ENCODE peak calls at places on chromosomes 2 and 18, in eight cellular contexts. One of them, this sample, is unnamed.

GRCh38 chr2:236998250-236998649 is 87.4 kb upstream of the COPS8 start:
- DNase-seq in ACHN: no peak
- DNase-seq in activated CD4-positive, alpha-beta T cell treated with anti-CD3 and anti-CD28 coated beads, Interleukin-2, amount 50 U/mL, for 24 hours: no peak
- DNase-seq in NAMALWA: no peak
- DNase-seq in NCI-H1694 treated with DMSO at 0.1 percent for 48 hours: no peak
- DNase-seq in activated CD8-positive, alpha-beta T cell treated with anti-CD3 and anti-CD28 coated beads, Interleukin-2, amount 10 ng/mL, durations not matched to agents 7 days and 5 days: no peak
- DNase-seq in AG04450: no peak
- DNase-seq in nucleus accumbens: no peak
- DNase-seq in this sample: no peak

GRCh38 chr2:131154071-131154531 is 49.0 kb downstream of the PLEKHB2 start:
- DNase-seq in NCI-H1694 treated with DMSO at 0.1 percent for 48 hours: peak
- DNase-seq in activated CD4-positive, alpha-beta T cell treated with anti-CD3 and anti-CD28 coated beads, Interleukin-2, amount 50 U/mL, for 24 hours: peak
- DNase-seq in activated CD8-positive, alpha-beta T cell treated with anti-CD3 and anti-CD28 coated beads, Interleukin-2, amount 10 ng/mL, durations not matched to agents 7 days and 5 days: peak
- DNase-seq in NAMALWA: peak
- DNase-seq in ACHN: peak
- DNase-seq in nucleus accumbens: peak
- DNase-seq in AG04450: peak
- DNase-seq in this sample: peak

GRCh38 chr18:47594621-47595086 is 335.8 kb downstream of the SMAD2 start:
- DNase-seq in AG04450: no peak
- DNase-seq in ACHN: no peak
- DNase-seq in NAMALWA: no peak
- DNase-seq in activated CD8-positive, alpha-beta T cell treated with anti-CD3 and anti-CD28 coated beads, Interleukin-2, amount 10 ng/mL, durations not matched to agents 7 days and 5 days: no peak
- DNase-seq in nucleus accumbens: peak
- DNase-seq in activated CD4-positive, alpha-beta T cell treated with anti-CD3 and anti-CD28 coated beads, Interleukin-2, amount 50 U/mL, for 24 hours: no peak
- DNase-seq in NCI-H1694 treated with DMSO at 0.1 percent for 48 hours: no peak
- DNase-seq in this sample: peak

GRCh38 chr2:160890667-160891352 is 269.4 kb upstream of the TANK start:
- DNase-seq in NCI-H1694 treated with DMSO at 0.1 percent for 48 hours: no peak
- DNase-seq in NAMALWA: no peak
- DNase-seq in nucleus accumbens: no peak
- DNase-seq in activated CD8-positive, alpha-beta T cell treated with anti-CD3 and anti-CD28 coated beads, Interleukin-2, amount 10 ng/mL, durations not matched to agents 7 days and 5 days: no peak
- DNase-seq in ACHN: no peak
- DNase-seq in activated CD4-positive, alpha-beta T cell treated with anti-CD3 and anti-CD28 coated beads, Interleukin-2, amount 50 U/mL, for 24 hours: no peak
- DNase-seq in AG04450: no peak
- DNase-seq in this sample: no peak

GRCh38 chr2:73920577-73921545 is 5.8 kb upstream of the DGUOK start:
- DNase-seq in activated CD8-positive, alpha-beta T cell treated with anti-CD3 and anti-CD28 coated beads, Interleukin-2, amount 10 ng/mL, durations not matched to agents 7 days and 5 days: peak
- DNase-seq in NCI-H1694 treated with DMSO at 0.1 percent for 48 hours: no peak
- DNase-seq in ACHN: peak
- DNase-seq in AG04450: no peak
- DNase-seq in activated CD4-positive, alpha-beta T cell treated with anti-CD3 and anti-CD28 coated beads, Interleukin-2, amount 50 U/mL, for 24 hours: no peak
- DNase-seq in nucleus accumbens: no peak
- DNase-seq in NAMALWA: peak
- DNase-seq in this sample: no peak

GRCh38 chr18:44497294-44497693 is 183.4 kb upstream of the SETBP1 start:
- DNase-seq in activated CD4-positive, alpha-beta T cell treated with anti-CD3 and anti-CD28 coated beads, Interleukin-2, amount 50 U/mL, for 24 hours: no peak
- DNase-seq in nucleus accumbens: no peak
- DNase-seq in ACHN: no peak
- DNase-seq in activated CD8-positive, alpha-beta T cell treated with anti-CD3 and anti-CD28 coated beads, Interleukin-2, amount 10 ng/mL, durations not matched to agents 7 days and 5 days: no peak
- DNase-seq in NAMALWA: no peak
- DNase-seq in NCI-H1694 treated with DMSO at 0.1 percent for 48 hours: no peak
- DNase-seq in AG04450: no peak
- DNase-seq in this sample: no peak

GRCh38 chr2:23696163-23697045 is 230.5 kb downstream of the ATAD2B start:
- DNase-seq in NAMALWA: no peak
- DNase-seq in nucleus accumbens: no peak
- DNase-seq in AG04450: no peak
- DNase-seq in ACHN: no peak
- DNase-seq in NCI-H1694 treated with DMSO at 0.1 percent for 48 hours: no peak
- DNase-seq in activated CD8-positive, alpha-beta T cell treated with anti-CD3 and anti-CD28 coated beads, Interleukin-2, amount 10 ng/mL, durations not matched to agents 7 days and 5 days: no peak
- DNase-seq in activated CD4-positive, alpha-beta T cell treated with anti-CD3 and anti-CD28 coated beads, Interleukin-2, amount 50 U/mL, for 24 hours: no peak
- DNase-seq in this sample: no peak

GRCh38 chr2:26764078-26764887 is at the start of gene SLC35F6:
- DNase-seq in NCI-H1694 treated with DMSO at 0.1 percent for 48 hours: peak
- DNase-seq in activated CD8-positive, alpha-beta T cell treated with anti-CD3 and anti-CD28 coated beads, Interleukin-2, amount 10 ng/mL, durations not matched to agents 7 days and 5 days: peak
- DNase-seq in AG04450: peak
- DNase-seq in NAMALWA: peak
- DNase-seq in nucleus accumbens: peak
- DNase-seq in ACHN: peak
- DNase-seq in activated CD4-positive, alpha-beta T cell treated with anti-CD3 and anti-CD28 coated beads, Interleukin-2, amount 50 U/mL, for 24 hours: peak
- DNase-seq in this sample: peak

GRCh38 chr2:233117351-233117750 is 57.2 kb downstream of the INPP5D start:
- DNase-seq in activated CD4-positive, alpha-beta T cell treated with anti-CD3 and anti-CD28 coated beads, Interleukin-2, amount 50 U/mL, for 24 hours: no peak
- DNase-seq in ACHN: no peak
- DNase-seq in NAMALWA: no peak
- DNase-seq in NCI-H1694 treated with DMSO at 0.1 percent for 48 hours: no peak
- DNase-seq in AG04450: no peak
- DNase-seq in activated CD8-positive, alpha-beta T cell treated with anti-CD3 and anti-CD28 coated beads, Interleukin-2, amount 10 ng/mL, durations not matched to agents 7 days and 5 days: no peak
- DNase-seq in nucleus accumbens: no peak
- DNase-seq in this sample: no peak

GRCh38 chr2:182763311-182763912 is 47.4 kb downstream of the DNAJC10 start:
- DNase-seq in NAMALWA: peak
- DNase-seq in AG04450: no peak
- DNase-seq in activated CD4-positive, alpha-beta T cell treated with anti-CD3 and anti-CD28 coated beads, Interleukin-2, amount 50 U/mL, for 24 hours: no peak
- DNase-seq in activated CD8-positive, alpha-beta T cell treated with anti-CD3 and anti-CD28 coated beads, Interleukin-2, amount 10 ng/mL, durations not matched to agents 7 days and 5 days: peak
- DNase-seq in nucleus accumbens: no peak
- DNase-seq in ACHN: peak
- DNase-seq in NCI-H1694 treated with DMSO at 0.1 percent for 48 hours: peak
- DNase-seq in this sample: peak

GRCh38 chr18:12032786-12033642 is 51.7 kb downstream of the IMPA2 start:
- DNase-seq in NAMALWA: no peak
- DNase-seq in activated CD8-positive, alpha-beta T cell treated with anti-CD3 and anti-CD28 coated beads, Interleukin-2, amount 10 ng/mL, durations not matched to agents 7 days and 5 days: no peak
- DNase-seq in NCI-H1694 treated with DMSO at 0.1 percent for 48 hours: no peak
- DNase-seq in activated CD4-positive, alpha-beta T cell treated with anti-CD3 and anti-CD28 coated beads, Interleukin-2, amount 50 U/mL, for 24 hours: no peak
- DNase-seq in nucleus accumbens: no peak
- DNase-seq in AG04450: no peak
- DNase-seq in ACHN: no peak
- DNase-seq in this sample: no peak

GRCh38 chr2:19532797-19533196 is 174.4 kb upstream of the OSR1 start:
- DNase-seq in NCI-H1694 treated with DMSO at 0.1 percent for 48 hours: no peak
- DNase-seq in activated CD8-positive, alpha-beta T cell treated with anti-CD3 and anti-CD28 coated beads, Interleukin-2, amount 10 ng/mL, durations not matched to agents 7 days and 5 days: no peak
- DNase-seq in NAMALWA: no peak
- DNase-seq in activated CD4-positive, alpha-beta T cell treated with anti-CD3 and anti-CD28 coated beads, Interleukin-2, amount 50 U/mL, for 24 hours: no peak
- DNase-seq in nucleus accumbens: no peak
- DNase-seq in AG04450: no peak
- DNase-seq in ACHN: no peak
- DNase-seq in this sample: no peak

GRCh38 chr2:15471606-15472005 is 89.5 kb downstream of the NBAS start:
- DNase-seq in nucleus accumbens: no peak
- DNase-seq in NCI-H1694 treated with DMSO at 0.1 percent for 48 hours: no peak
- DNase-seq in activated CD4-positive, alpha-beta T cell treated with anti-CD3 and anti-CD28 coated beads, Interleukin-2, amount 50 U/mL, for 24 hours: no peak
- DNase-seq in ACHN: no peak
- DNase-seq in activated CD8-positive, alpha-beta T cell treated with anti-CD3 and anti-CD28 coated beads, Interleukin-2, amount 10 ng/mL, durations not matched to agents 7 days and 5 days: no peak
- DNase-seq in NAMALWA: no peak
- DNase-seq in AG04450: no peak
- DNase-seq in this sample: no peak

GRCh38 chr2:104568247-104568646 is 285.7 kb upstream of the POU3F3 start:
- DNase-seq in ACHN: no peak
- DNase-seq in NAMALWA: no peak
- DNase-seq in activated CD4-positive, alpha-beta T cell treated with anti-CD3 and anti-CD28 coated beads, Interleukin-2, amount 50 U/mL, for 24 hours: no peak
- DNase-seq in NCI-H1694 treated with DMSO at 0.1 percent for 48 hours: no peak
- DNase-seq in AG04450: no peak
- DNase-seq in nucleus accumbens: no peak
- DNase-seq in activated CD8-positive, alpha-beta T cell treated with anti-CD3 and anti-CD28 coated beads, Interleukin-2, amount 10 ng/mL, durations not matched to agents 7 days and 5 days: no peak
- DNase-seq in this sample: no peak

GRCh38 chr2:9967053-9967775 is 15.7 kb downstream of the GRHL1 start:
- DNase-seq in activated CD4-positive, alpha-beta T cell treated with anti-CD3 and anti-CD28 coated beads, Interleukin-2, amount 50 U/mL, for 24 hours: no peak
- DNase-seq in activated CD8-positive, alpha-beta T cell treated with anti-CD3 and anti-CD28 coated beads, Interleukin-2, amount 10 ng/mL, durations not matched to agents 7 days and 5 days: no peak
- DNase-seq in NAMALWA: peak
- DNase-seq in nucleus accumbens: no peak
- DNase-seq in AG04450: no peak
- DNase-seq in NCI-H1694 treated with DMSO at 0.1 percent for 48 hours: no peak
- DNase-seq in ACHN: no peak
- DNase-seq in this sample: no peak

GRCh38 chr2:105118960-105119359 is 81.1 kb downstream of the MRPS9 start:
- DNase-seq in NCI-H1694 treated with DMSO at 0.1 percent for 48 hours: no peak
- DNase-seq in activated CD8-positive, alpha-beta T cell treated with anti-CD3 and anti-CD28 coated beads, Interleukin-2, amount 10 ng/mL, durations not matched to agents 7 days and 5 days: no peak
- DNase-seq in activated CD4-positive, alpha-beta T cell treated with anti-CD3 and anti-CD28 coated beads, Interleukin-2, amount 50 U/mL, for 24 hours: no peak
- DNase-seq in nucleus accumbens: no peak
- DNase-seq in ACHN: no peak
- DNase-seq in AG04450: no peak
- DNase-seq in NAMALWA: no peak
- DNase-seq in this sample: no peak

GRCh38 chr2:42901076-42901645 is 108.8 kb upstream of the HAAO start:
- DNase-seq in activated CD4-positive, alpha-beta T cell treated with anti-CD3 and anti-CD28 coated beads, Interleukin-2, amount 50 U/mL, for 24 hours: no peak
- DNase-seq in NCI-H1694 treated with DMSO at 0.1 percent for 48 hours: no peak
- DNase-seq in AG04450: peak
- DNase-seq in nucleus accumbens: no peak
- DNase-seq in NAMALWA: no peak
- DNase-seq in activated CD8-positive, alpha-beta T cell treated with anti-CD3 and anti-CD28 coated beads, Interleukin-2, amount 10 ng/mL, durations not matched to agents 7 days and 5 days: no peak
- DNase-seq in ACHN: no peak
- DNase-seq in this sample: no peak

GRCh38 chr2:30349691-30350090 is 97.4 kb upstream of the LCLAT1 start:
- DNase-seq in nucleus accumbens: no peak
- DNase-seq in activated CD4-positive, alpha-beta T cell treated with anti-CD3 and anti-CD28 coated beads, Interleukin-2, amount 50 U/mL, for 24 hours: no peak
- DNase-seq in NCI-H1694 treated with DMSO at 0.1 percent for 48 hours: no peak
- DNase-seq in NAMALWA: no peak
- DNase-seq in ACHN: no peak
- DNase-seq in activated CD8-positive, alpha-beta T cell treated with anti-CD3 and anti-CD28 coated beads, Interleukin-2, amount 10 ng/mL, durations not matched to agents 7 days and 5 days: no peak
- DNase-seq in AG04450: no peak
- DNase-seq in this sample: no peak

GRCh38 chr2:20165677-20166509 is 59.0 kb downstream of the SDC1 start:
- DNase-seq in ACHN: no peak
- DNase-seq in NAMALWA: no peak
- DNase-seq in NCI-H1694 treated with DMSO at 0.1 percent for 48 hours: no peak
- DNase-seq in activated CD8-positive, alpha-beta T cell treated with anti-CD3 and anti-CD28 coated beads, Interleukin-2, amount 10 ng/mL, durations not matched to agents 7 days and 5 days: peak
- DNase-seq in nucleus accumbens: no peak
- DNase-seq in AG04450: no peak
- DNase-seq in activated CD4-positive, alpha-beta T cell treated with anti-CD3 and anti-CD28 coated beads, Interleukin-2, amount 50 U/mL, for 24 hours: no peak
- DNase-seq in this sample: no peak

GRCh38 chr2:55136138-55136541 is 85.9 kb upstream of the RTN4 start:
- DNase-seq in activated CD4-positive, alpha-beta T cell treated with anti-CD3 and anti-CD28 coated beads, Interleukin-2, amount 50 U/mL, for 24 hours: no peak
- DNase-seq in AG04450: no peak
- DNase-seq in nucleus accumbens: no peak
- DNase-seq in ACHN: no peak
- DNase-seq in NCI-H1694 treated with DMSO at 0.1 percent for 48 hours: no peak
- DNase-seq in activated CD8-positive, alpha-beta T cell treated with anti-CD3 and anti-CD28 coated beads, Interleukin-2, amount 10 ng/mL, durations not matched to agents 7 days and 5 days: no peak
- DNase-seq in NAMALWA: no peak
- DNase-seq in this sample: no peak

GRCh38 chr2:120496759-120497158 is 150.8 kb downstream of the INHBB start:
- DNase-seq in ACHN: no peak
- DNase-seq in NAMALWA: no peak
- DNase-seq in AG04450: no peak
- DNase-seq in activated CD8-positive, alpha-beta T cell treated with anti-CD3 and anti-CD28 coated beads, Interleukin-2, amount 10 ng/mL, durations not matched to agents 7 days and 5 days: no peak
- DNase-seq in NCI-H1694 treated with DMSO at 0.1 percent for 48 hours: no peak
- DNase-seq in activated CD4-positive, alpha-beta T cell treated with anti-CD3 and anti-CD28 coated beads, Interleukin-2, amount 50 U/mL, for 24 hours: no peak
- DNase-seq in nucleus accumbens: no peak
- DNase-seq in this sample: no peak

GRCh38 chr2:172878260-172878659 is 142.6 kb downstream of the RAPGEF4 start:
- DNase-seq in NCI-H1694 treated with DMSO at 0.1 percent for 48 hours: no peak
- DNase-seq in activated CD4-positive, alpha-beta T cell treated with anti-CD3 and anti-CD28 coated beads, Interleukin-2, amount 50 U/mL, for 24 hours: no peak
- DNase-seq in nucleus accumbens: no peak
- DNase-seq in NAMALWA: no peak
- DNase-seq in activated CD8-positive, alpha-beta T cell treated with anti-CD3 and anti-CD28 coated beads, Interleukin-2, amount 10 ng/mL, durations not matched to agents 7 days and 5 days: no peak
- DNase-seq in ACHN: no peak
- DNase-seq in AG04450: no peak
- DNase-seq in this sample: no peak

GRCh38 chr2:68931149-68931711 is 21.5 kb downstream of the GKN2 start:
- DNase-seq in activated CD4-positive, alpha-beta T cell treated with anti-CD3 and anti-CD28 coated beads, Interleukin-2, amount 50 U/mL, for 24 hours: no peak
- DNase-seq in activated CD8-positive, alpha-beta T cell treated with anti-CD3 and anti-CD28 coated beads, Interleukin-2, amount 10 ng/mL, durations not matched to agents 7 days and 5 days: no peak
- DNase-seq in NAMALWA: no peak
- DNase-seq in nucleus accumbens: no peak
- DNase-seq in AG04450: no peak
- DNase-seq in ACHN: no peak
- DNase-seq in NCI-H1694 treated with DMSO at 0.1 percent for 48 hours: no peak
- DNase-seq in this sample: no peak

GRCh38 chr2:120257522-120257921 is 4.9 kb downstream of the RALB start:
- DNase-seq in activated CD8-positive, alpha-beta T cell treated with anti-CD3 and anti-CD28 coated beads, Interleukin-2, amount 10 ng/mL, durations not matched to agents 7 days and 5 days: no peak
- DNase-seq in NAMALWA: no peak
- DNase-seq in activated CD4-positive, alpha-beta T cell treated with anti-CD3 and anti-CD28 coated beads, Interleukin-2, amount 50 U/mL, for 24 hours: no peak
- DNase-seq in NCI-H1694 treated with DMSO at 0.1 percent for 48 hours: no peak
- DNase-seq in nucleus accumbens: no peak
- DNase-seq in ACHN: no peak
- DNase-seq in AG04450: no peak
- DNase-seq in this sample: no peak

GRCh38 chr2:241639385-241639784 is 1.9 kb downstream of the ATG4B start:
- DNase-seq in nucleus accumbens: no peak
- DNase-seq in NCI-H1694 treated with DMSO at 0.1 percent for 48 hours: no peak
- DNase-seq in activated CD8-positive, alpha-beta T cell treated with anti-CD3 and anti-CD28 coated beads, Interleukin-2, amount 10 ng/mL, durations not matched to agents 7 days and 5 days: no peak
- DNase-seq in activated CD4-positive, alpha-beta T cell treated with anti-CD3 and anti-CD28 coated beads, Interleukin-2, amount 50 U/mL, for 24 hours: no peak
- DNase-seq in NAMALWA: peak
- DNase-seq in AG04450: no peak
- DNase-seq in ACHN: no peak
- DNase-seq in this sample: no peak

GRCh38 chr2:150480971-150481830 is 6.3 kb downstream of the RND3 start:
- DNase-seq in activated CD4-positive, alpha-beta T cell treated with anti-CD3 and anti-CD28 coated beads, Interleukin-2, amount 50 U/mL, for 24 hours: no peak
- DNase-seq in ACHN: no peak
- DNase-seq in AG04450: no peak
- DNase-seq in activated CD8-positive, alpha-beta T cell treated with anti-CD3 and anti-CD28 coated beads, Interleukin-2, amount 10 ng/mL, durations not matched to agents 7 days and 5 days: no peak
- DNase-seq in NCI-H1694 treated with DMSO at 0.1 percent for 48 hours: no peak
- DNase-seq in NAMALWA: no peak
- DNase-seq in nucleus accumbens: no peak
- DNase-seq in this sample: no peak

GRCh38 chr18:5285326-5285725 is 10.2 kb downstream of the ZBTB14 start:
- DNase-seq in ACHN: no peak
- DNase-seq in NAMALWA: peak
- DNase-seq in activated CD8-positive, alpha-beta T cell treated with anti-CD3 and anti-CD28 coated beads, Interleukin-2, amount 10 ng/mL, durations not matched to agents 7 days and 5 days: no peak
- DNase-seq in nucleus accumbens: no peak
- DNase-seq in AG04450: no peak
- DNase-seq in activated CD4-positive, alpha-beta T cell treated with anti-CD3 and anti-CD28 coated beads, Interleukin-2, amount 50 U/mL, for 24 hours: no peak
- DNase-seq in NCI-H1694 treated with DMSO at 0.1 percent for 48 hours: peak
- DNase-seq in this sample: no peak

GRCh38 chr2:101770672-101771071 is 73.2 kb downstream of the MAP4K4 start:
- DNase-seq in ACHN: peak
- DNase-seq in nucleus accumbens: no peak
- DNase-seq in NAMALWA: peak
- DNase-seq in activated CD4-positive, alpha-beta T cell treated with anti-CD3 and anti-CD28 coated beads, Interleukin-2, amount 50 U/mL, for 24 hours: no peak
- DNase-seq in activated CD8-positive, alpha-beta T cell treated with anti-CD3 and anti-CD28 coated beads, Interleukin-2, amount 10 ng/mL, durations not matched to agents 7 days and 5 days: peak
- DNase-seq in AG04450: no peak
- DNase-seq in NCI-H1694 treated with DMSO at 0.1 percent for 48 hours: peak
- DNase-seq in this sample: peak

GRCh38 chr2:240245706-240246105 is 105.2 kb upstream of the OTOS start:
- DNase-seq in AG04450: no peak
- DNase-seq in NAMALWA: no peak
- DNase-seq in nucleus accumbens: no peak
- DNase-seq in activated CD4-positive, alpha-beta T cell treated with anti-CD3 and anti-CD28 coated beads, Interleukin-2, amount 50 U/mL, for 24 hours: no peak
- DNase-seq in ACHN: no peak
- DNase-seq in NCI-H1694 treated with DMSO at 0.1 percent for 48 hours: no peak
- DNase-seq in activated CD8-positive, alpha-beta T cell treated with anti-CD3 and anti-CD28 coated beads, Interleukin-2, amount 10 ng/mL, durations not matched to agents 7 days and 5 days: no peak
- DNase-seq in this sample: no peak

GRCh38 chr18:36454848-36455458 is 157.4 kb downstream of the FHOD3 start:
- DNase-seq in NAMALWA: no peak
- DNase-seq in nucleus accumbens: no peak
- DNase-seq in activated CD8-positive, alpha-beta T cell treated with anti-CD3 and anti-CD28 coated beads, Interleukin-2, amount 10 ng/mL, durations not matched to agents 7 days and 5 days: no peak
- DNase-seq in AG04450: no peak
- DNase-seq in ACHN: no peak
- DNase-seq in activated CD4-positive, alpha-beta T cell treated with anti-CD3 and anti-CD28 coated beads, Interleukin-2, amount 50 U/mL, for 24 hours: no peak
- DNase-seq in NCI-H1694 treated with DMSO at 0.1 percent for 48 hours: no peak
- DNase-seq in this sample: no peak

GRCh38 chr2:19711470-19712372 is 190.1 kb downstream of the TTC32 start:
- DNase-seq in ACHN: peak
- DNase-seq in AG04450: peak
- DNase-seq in activated CD4-positive, alpha-beta T cell treated with anti-CD3 and anti-CD28 coated beads, Interleukin-2, amount 50 U/mL, for 24 hours: no peak
- DNase-seq in NCI-H1694 treated with DMSO at 0.1 percent for 48 hours: no peak
- DNase-seq in activated CD8-positive, alpha-beta T cell treated with anti-CD3 and anti-CD28 coated beads, Interleukin-2, amount 10 ng/mL, durations not matched to agents 7 days and 5 days: no peak
- DNase-seq in nucleus accumbens: no peak
- DNase-seq in NAMALWA: peak
- DNase-seq in this sample: no peak

GRCh38 chr18:74234326-74235171 is 57.2 kb downstream of the CYB5A start:
- DNase-seq in activated CD8-positive, alpha-beta T cell treated with anti-CD3 and anti-CD28 coated beads, Interleukin-2, amount 10 ng/mL, durations not matched to agents 7 days and 5 days: no peak
- DNase-seq in AG04450: no peak
- DNase-seq in ACHN: peak
- DNase-seq in nucleus accumbens: no peak
- DNase-seq in activated CD4-positive, alpha-beta T cell treated with anti-CD3 and anti-CD28 coated beads, Interleukin-2, amount 50 U/mL, for 24 hours: no peak
- DNase-seq in NAMALWA: no peak
- DNase-seq in NCI-H1694 treated with DMSO at 0.1 percent for 48 hours: no peak
- DNase-seq in this sample: no peak

GRCh38 chr2:159086332-159086731 is 117.9 kb downstream of the TANC1 start:
- DNase-seq in nucleus accumbens: no peak
- DNase-seq in activated CD8-positive, alpha-beta T cell treated with anti-CD3 and anti-CD28 coated beads, Interleukin-2, amount 10 ng/mL, durations not matched to agents 7 days and 5 days: no peak
- DNase-seq in AG04450: no peak
- DNase-seq in activated CD4-positive, alpha-beta T cell treated with anti-CD3 and anti-CD28 coated beads, Interleukin-2, amount 50 U/mL, for 24 hours: no peak
- DNase-seq in NAMALWA: no peak
- DNase-seq in ACHN: no peak
- DNase-seq in NCI-H1694 treated with DMSO at 0.1 percent for 48 hours: peak
- DNase-seq in this sample: peak

GRCh38 chr2:45962522-45962921 is 311.0 kb downstream of the PRKCE start:
- DNase-seq in activated CD8-positive, alpha-beta T cell treated with anti-CD3 and anti-CD28 coated beads, Interleukin-2, amount 10 ng/mL, durations not matched to agents 7 days and 5 days: no peak
- DNase-seq in AG04450: no peak
- DNase-seq in nucleus accumbens: no peak
- DNase-seq in ACHN: peak
- DNase-seq in NAMALWA: no peak
- DNase-seq in activated CD4-positive, alpha-beta T cell treated with anti-CD3 and anti-CD28 coated beads, Interleukin-2, amount 50 U/mL, for 24 hours: no peak
- DNase-seq in NCI-H1694 treated with DMSO at 0.1 percent for 48 hours: peak
- DNase-seq in this sample: peak

This sample was measured in cerebellum.